ENCODE peak calls at places on chromosomes 16 and 17, in six cellular contexts. One of them, this sample, is unnamed.

GRCh38 chr16:88941933-88942909 is 34.8 kb downstream of the CBFA2T3 start:
- DNase-seq in neural crest cell: peak; percentile 67
- DNase-seq in IMR-90: no peak
- DNase-seq in upper lobe of right lung: no peak
- DNase-seq in cardiac muscle cell: peak; percentile 75
- DNase-seq in fibroblast of pulmonary artery: peak; percentile 12
- DNase-seq in this sample: no peak

GRCh38 chr17:16917995-16918394 is 53.9 kb downstream of the TNFRSF13B start:
- DNase-seq in neural crest cell: no peak
- DNase-seq in cardiac muscle cell: no peak
- DNase-seq in IMR-90: no peak
- DNase-seq in fibroblast of pulmonary artery: no peak
- DNase-seq in upper lobe of right lung: peak; percentile 82
- DNase-seq in this sample: peak; percentile 60

GRCh38 chr16:11700264-11701029 is 32.2 kb downstream of the SNN start:
- DNase-seq in upper lobe of right lung: no peak
- DNase-seq in fibroblast of pulmonary artery: peak; percentile 37
- DNase-seq in IMR-90: peak; percentile 42
- DNase-seq in cardiac muscle cell: no peak
- DNase-seq in neural crest cell: no peak
- DNase-seq in this sample: no peak

GRCh38 chr17:44917456-44917855 is 2.2 kb upstream of the GFAP start:
- DNase-seq in neural crest cell: no peak
- DNase-seq in cardiac muscle cell: no peak
- DNase-seq in upper lobe of right lung: peak; percentile 43
- DNase-seq in fibroblast of pulmonary artery: no peak
- DNase-seq in IMR-90: no peak
- DNase-seq in this sample: no peak

GRCh38 chr17:34930283-34930682 is 31.0 kb downstream of the CCT6B start:
- DNase-seq in neural crest cell: no peak
- DNase-seq in cardiac muscle cell: no peak
- DNase-seq in IMR-90: no peak
- DNase-seq in fibroblast of pulmonary artery: no peak
- DNase-seq in upper lobe of right lung: no peak
- DNase-seq in this sample: no peak

GRCh38 chr17:35241520-35241919 is 1.4 kb upstream of the SLFN5 start:
- DNase-seq in fibroblast of pulmonary artery: no peak
- DNase-seq in upper lobe of right lung: no peak
- DNase-seq in IMR-90: no peak
- DNase-seq in neural crest cell: no peak
- DNase-seq in cardiac muscle cell: no peak
- DNase-seq in this sample: no peak

GRCh38 chr16:81700071-81700779 is 78.9 kb upstream of the PLCG2 start:
- DNase-seq in cardiac muscle cell: no peak
- DNase-seq in neural crest cell: no peak
- DNase-seq in upper lobe of right lung: no peak
- DNase-seq in IMR-90: peak; percentile 19
- DNase-seq in fibroblast of pulmonary artery: no peak
- DNase-seq in this sample: no peak

GRCh38 chr16:27103954-27104353 is 37.2 kb downstream of the C16orf82 start:
- DNase-seq in upper lobe of right lung: no peak
- DNase-seq in fibroblast of pulmonary artery: no peak
- DNase-seq in neural crest cell: no peak
- DNase-seq in cardiac muscle cell: no peak
- DNase-seq in IMR-90: no peak
- DNase-seq in this sample: no peak

GRCh38 chr17:45353047-45353446 is 36.2 kb upstream of the MAP3K14 start:
- DNase-seq in neural crest cell: no peak
- DNase-seq in IMR-90: no peak
- DNase-seq in upper lobe of right lung: peak; percentile 37
- DNase-seq in cardiac muscle cell: no peak
- DNase-seq in fibroblast of pulmonary artery: no peak
- DNase-seq in this sample: no peak

GRCh38 chr17:49193513-49194296 is 16.7 kb downstream of the GNGT2 start:
- DNase-seq in upper lobe of right lung: no peak
- DNase-seq in fibroblast of pulmonary artery: peak; percentile 70
- DNase-seq in IMR-90: peak; percentile 51
- DNase-seq in neural crest cell: peak; percentile 21
- DNase-seq in cardiac muscle cell: peak; percentile 28
- DNase-seq in this sample: no peak

DNA sequence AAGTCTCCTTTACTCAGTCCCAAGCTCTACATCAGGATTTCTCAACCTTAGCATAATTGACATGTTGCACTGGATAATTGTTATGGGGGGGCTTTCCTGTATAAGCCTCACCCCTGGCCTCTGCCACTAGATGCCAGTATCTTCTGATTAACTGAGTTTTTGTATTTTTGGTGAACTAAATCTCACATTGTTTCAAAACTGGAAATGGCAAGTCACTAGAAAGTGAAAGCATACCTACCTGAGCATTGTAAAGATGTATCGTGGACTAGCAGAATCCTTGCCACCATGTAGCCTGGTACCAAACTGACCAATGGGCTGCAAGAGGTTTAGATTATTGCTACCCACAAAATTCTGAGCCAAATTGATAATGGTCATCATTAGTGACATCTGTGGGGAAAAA is 15.0 kb downstream of the TOP2A start:
- DNase-seq in IMR-90: no peak
- DNase-seq in neural crest cell: no peak
- DNase-seq in upper lobe of right lung: no peak
- DNase-seq in cardiac muscle cell: no peak
- DNase-seq in fibroblast of pulmonary artery: no peak
- DNase-seq in this sample: no peak
- TF ChIP-seq CTCF in IMR-90: no peak
- TF ChIP-seq CTCF in neural crest cell: no peak
- TF ChIP-seq CTCF in upper lobe of right lung: no peak
- TF ChIP-seq CTCF in cardiac muscle cell: no peak
- TF ChIP-seq CTCF in fibroblast of pulmonary artery: no peak
- TF ChIP-seq CTCF in this sample: no peak

GRCh38 chr16:79998143-79998542 is 397.6 kb upstream of the MAF start:
- DNase-seq in upper lobe of right lung: no peak
- DNase-seq in neural crest cell: no peak
- DNase-seq in IMR-90: no peak
- DNase-seq in fibroblast of pulmonary artery: no peak
- DNase-seq in cardiac muscle cell: no peak
- DNase-seq in this sample: no peak

GRCh38 chr16:79994413-79994812 is 393.9 kb upstream of the MAF start:
- DNase-seq in neural crest cell: no peak
- DNase-seq in fibroblast of pulmonary artery: no peak
- DNase-seq in IMR-90: no peak
- DNase-seq in cardiac muscle cell: no peak
- DNase-seq in upper lobe of right lung: no peak
- DNase-seq in this sample: no peak

GRCh38 chr16:79993810-79994209 is 393.3 kb upstream of the MAF start:
- DNase-seq in IMR-90: no peak
- DNase-seq in cardiac muscle cell: no peak
- DNase-seq in neural crest cell: no peak
- DNase-seq in upper lobe of right lung: no peak
- DNase-seq in fibroblast of pulmonary artery: no peak
- DNase-seq in this sample: no peak

GRCh38 chr16:79995315-79995714 is 394.8 kb upstream of the MAF start:
- DNase-seq in neural crest cell: no peak
- DNase-seq in upper lobe of right lung: no peak
- DNase-seq in fibroblast of pulmonary artery: no peak
- DNase-seq in cardiac muscle cell: no peak
- DNase-seq in IMR-90: no peak
- DNase-seq in this sample: no peak

GRCh38 chr16:79997257-79997656 is 396.7 kb upstream of the MAF start:
- DNase-seq in neural crest cell: peak; percentile 16
- DNase-seq in upper lobe of right lung: no peak
- DNase-seq in cardiac muscle cell: peak; percentile 32
- DNase-seq in IMR-90: peak; percentile 26
- DNase-seq in fibroblast of pulmonary artery: peak; percentile 13
- DNase-seq in this sample: no peak
- TF ChIP-seq CTCF in neural crest cell: peak; percentile 55
- TF ChIP-seq CTCF in upper lobe of right lung: peak; percentile 53
- TF ChIP-seq CTCF in cardiac muscle cell: peak; percentile 26
- TF ChIP-seq CTCF in IMR-90: peak; percentile 56
- TF ChIP-seq CTCF in fibroblast of pulmonary artery: peak; percentile 33
- TF ChIP-seq CTCF in this sample: peak; percentile 64

DNA sequence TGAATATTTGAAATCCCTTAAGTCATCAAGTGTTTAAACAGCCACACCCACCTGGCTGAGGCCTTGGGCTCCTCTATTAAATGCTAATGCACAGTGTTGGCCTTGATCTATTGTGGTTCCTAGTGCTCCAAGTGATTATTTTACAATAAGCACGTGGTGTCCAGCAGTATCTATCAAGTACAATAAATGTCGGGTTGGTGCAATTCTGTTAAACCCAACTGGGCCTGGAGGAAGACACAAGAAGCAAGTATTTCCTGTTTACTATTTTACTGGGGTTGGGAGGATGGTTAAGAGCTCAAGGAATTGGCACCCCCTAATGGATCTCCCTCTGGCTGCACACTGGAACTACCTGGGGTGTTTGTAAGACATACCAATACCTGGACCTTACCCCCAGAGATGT is 72.1 kb upstream of the HNF1B start:
- DNase-seq in IMR-90: peak; percentile 13
- DNase-seq in upper lobe of right lung: no peak
- DNase-seq in cardiac muscle cell: no peak
- DNase-seq in neural crest cell: no peak
- DNase-seq in fibroblast of pulmonary artery: no peak
- DNase-seq in this sample: no peak
- TF ChIP-seq CTCF in IMR-90: no peak
- TF ChIP-seq CTCF in upper lobe of right lung: no peak
- TF ChIP-seq CTCF in cardiac muscle cell: no peak
- TF ChIP-seq CTCF in neural crest cell: no peak
- TF ChIP-seq CTCF in fibroblast of pulmonary artery: no peak
- TF ChIP-seq CTCF in this sample: no peak

DNA sequence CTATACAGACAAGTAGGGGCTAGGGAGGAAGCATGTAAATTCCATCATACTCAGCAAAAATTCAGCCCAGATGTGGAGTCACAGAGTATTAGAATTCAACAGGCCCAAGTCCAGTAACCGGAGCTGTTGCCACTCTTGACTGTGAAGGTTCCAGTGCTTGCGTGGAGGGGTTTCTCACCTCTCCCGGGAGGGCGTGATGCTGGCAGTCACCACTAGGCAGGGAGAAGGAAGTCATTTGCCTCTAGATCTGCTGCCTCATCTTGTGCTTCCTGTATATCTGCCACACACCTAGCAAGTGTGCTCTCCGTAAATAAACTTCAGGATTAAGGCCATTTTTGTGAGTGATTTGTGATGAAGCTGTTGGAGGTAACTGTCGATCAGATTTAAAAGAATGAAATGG is 1.0 kb upstream of the CKLF start:
- DNase-seq in IMR-90: peak; percentile 9
- DNase-seq in upper lobe of right lung: no peak
- DNase-seq in fibroblast of pulmonary artery: peak; percentile 10
- DNase-seq in neural crest cell: peak; percentile 22
- DNase-seq in cardiac muscle cell: peak; percentile 27
- DNase-seq in this sample: no peak
- TF ChIP-seq CTCF in IMR-90: peak; percentile 12
- TF ChIP-seq CTCF in upper lobe of right lung: peak; percentile 23
- TF ChIP-seq CTCF in fibroblast of pulmonary artery: peak; percentile 2
- TF ChIP-seq CTCF in neural crest cell: peak; percentile 51
- TF ChIP-seq CTCF in cardiac muscle cell: peak; percentile 20
- TF ChIP-seq CTCF in this sample: peak; percentile 67

GRCh38 chr17:38673714-38674012 is 1.1 kb downstream of the EPOP start:
- DNase-seq in fibroblast of pulmonary artery: no peak
- DNase-seq in cardiac muscle cell: peak; percentile 51
- DNase-seq in neural crest cell: no peak
- DNase-seq in IMR-90: no peak
- DNase-seq in upper lobe of right lung: no peak
- DNase-seq in this sample: no peak

GRCh38 chr17:38671939-38672720 is 2.6 kb downstream of the EPOP start:
- DNase-seq in IMR-90: no peak
- DNase-seq in neural crest cell: no peak
- DNase-seq in cardiac muscle cell: peak; percentile 28
- DNase-seq in fibroblast of pulmonary artery: no peak
- DNase-seq in upper lobe of right lung: no peak
- DNase-seq in this sample: no peak

GRCh38 chr17:38674749-38675615 is at the start of gene EPOP:
- DNase-seq in upper lobe of right lung: peak; percentile 94
- DNase-seq in fibroblast of pulmonary artery: peak; percentile 82
- DNase-seq in neural crest cell: peak; percentile 76
- DNase-seq in cardiac muscle cell: peak; percentile 91
- DNase-seq in IMR-90: peak; percentile 76
- DNase-seq in this sample: peak; percentile 91

GRCh38 chr17:38672788-38673713 is 1.7 kb downstream of the EPOP start:
- DNase-seq in upper lobe of right lung: no peak
- DNase-seq in neural crest cell: no peak
- DNase-seq in fibroblast of pulmonary artery: no peak
- DNase-seq in IMR-90: no peak
- DNase-seq in cardiac muscle cell: no peak
- DNase-seq in this sample: no peak

DNA sequence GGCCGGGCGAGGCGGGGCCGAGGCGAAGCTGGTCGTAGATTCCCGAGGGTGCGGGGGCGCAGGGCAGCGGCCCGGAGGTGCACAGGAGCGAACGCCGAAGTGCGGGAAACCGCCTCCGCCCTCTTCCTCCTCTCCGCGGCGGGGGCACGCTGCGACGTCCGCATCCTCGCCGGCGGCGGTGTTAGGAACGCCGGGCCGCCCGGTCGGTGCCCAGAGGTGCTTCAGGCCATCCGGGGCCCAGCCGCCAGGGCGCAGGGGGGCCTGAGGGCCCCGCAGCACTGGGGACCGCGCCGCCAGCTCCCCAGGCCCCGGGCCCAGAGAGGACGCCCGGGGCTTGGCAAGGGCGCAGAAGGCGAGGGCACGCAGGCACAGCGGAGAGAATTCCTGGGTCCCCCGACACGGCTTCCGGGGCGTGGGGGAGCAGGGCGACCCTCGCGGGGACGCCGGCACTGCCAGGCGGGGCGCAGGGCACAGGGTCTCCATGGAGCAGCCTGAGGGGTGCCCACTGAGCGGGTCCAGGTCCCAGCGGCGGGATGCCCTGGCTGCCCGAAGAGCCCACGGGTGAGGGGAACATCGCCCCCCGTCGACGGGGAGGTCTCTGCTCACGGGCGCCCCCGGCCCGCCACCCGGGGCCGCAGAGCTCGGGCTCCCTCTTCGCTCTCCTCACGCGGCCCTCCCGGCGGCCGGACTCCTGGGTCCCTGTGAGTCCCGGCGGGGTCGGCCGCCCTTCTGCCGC is 576 bp downstream of the EPOP start:
- DNase-seq in cardiac muscle cell: peak; percentile 55
- DNase-seq in IMR-90: no peak
- DNase-seq in neural crest cell: no peak
- DNase-seq in fibroblast of pulmonary artery: no peak
- DNase-seq in upper lobe of right lung: peak; percentile 75
- DNase-seq in this sample: no peak
- TF ChIP-seq CTCF in cardiac muscle cell: no peak
- TF ChIP-seq CTCF in IMR-90: no peak
- TF ChIP-seq CTCF in neural crest cell: peak; percentile 42
- TF ChIP-seq CTCF in fibroblast of pulmonary artery: no peak
- TF ChIP-seq CTCF in upper lobe of right lung: no peak
- TF ChIP-seq CTCF in this sample: no peak

This sample was measured in type B pancreatic cell.